ENCODE peak calls at places on chromosomes 3 and 15, in eight cellular contexts. Z is gastrocnemius medialis, I is heart left ventricle, V is mucosa of descending colon, T is cardiac fibroblast, E is astrocyte of the spinal cord, H is fibroblast of villous mesenchyme, W is fibroblast of mammary gland. Y is an unnamed sample.

GRCh38 chr3:176193032-176193698 is 1004.1 kb downstream of the TBL1XR1 start:
- DNase-seq in Z (no peak), I (no peak), V (no peak), T (no peak), E (no peak), H (peak; percentile 2), W (no peak), Y (no peak)

GRCh38 chr15:73082719-73083275 is 30.5 kb downstream of the NEO1 start:
- DNase-seq in Z (no peak), I (no peak), V (no peak), T (peak; percentile 15), E (peak; percentile 10), H (no peak), W (no peak), Y (no peak)

GRCh38 chr3:42518800-42519567 is 16.5 kb downstream of the VIPR1 start:
- DNase-seq in Z (no peak), I (no peak), V (no peak), T (no peak), E (no peak), H (no peak), W (no peak), Y (no peak)

GRCh38 chr3:25894101-25894500 is 104.2 kb downstream of the OXSM start:
- DNase-seq in Z (no peak), I (no peak), V (no peak), T (no peak), E (no peak), H (no peak), W (no peak), Y (no peak)

GRCh38 chr15:74790080-74790916 is 8.4 kb downstream of the CSK start:
- DNase-seq in Z (no peak), I (peak; percentile 91), V (peak; percentile 74), T (peak; percentile 79), E (peak; percentile 95), H (peak; percentile 77), W (peak; percentile 90), Y (peak; percentile 69)

GRCh38 chr3:150378467-150378751 is 29.7 kb upstream of the TSC22D2 start:
- DNase-seq in Z (no peak), I (no peak), V (no peak), T (no peak), E (no peak), H (no peak), W (no peak), Y (no peak)

GRCh38 chr15:25192651-25193050 is 237.9 kb downstream of the SNRPN start:
- DNase-seq in Z (no peak), I (no peak), V (no peak), T (no peak), E (no peak), H (no peak), W (no peak), Y (no peak)

GRCh38 chr3:143480306-143480852 is 360.8 kb downstream of the CHST2 start:
- DNase-seq in Z (no peak), I (no peak), V (peak; percentile 54), T (peak; percentile 21), E (peak; percentile 70), H (no peak), W (peak; percentile 84), Y (peak; percentile 21)

GRCh38 chr15:52020253-52021085 is 1.4 kb downstream of the MAPK6 start:
- DNase-seq in Z (no peak), I (no peak), V (no peak), T (peak; percentile 52), E (no peak), H (peak; percentile 55), W (peak; percentile 45), Y (peak; percentile 27)

GRCh38 chr15:57503051-57503702 is 88.5 kb upstream of the MYZAP start:
- DNase-seq in Z (no peak), I (no peak), V (no peak), T (no peak), E (no peak), H (no peak), W (peak; percentile 34), Y (no peak)

GRCh38 chr15:99703603-99704443 is 29.4 kb downstream of the LYSMD4 start:
- DNase-seq in Z (no peak), I (no peak), V (no peak), T (peak; percentile 91), E (peak; percentile 94), H (peak; percentile 93), W (peak; percentile 92), Y (peak; percentile 95)

GRCh38 chr3:190585771-190586630 is 72.1 kb downstream of the IL1RAP start:
- DNase-seq in Z (no peak), I (peak; percentile 38), V (no peak), T (peak; percentile 89), E (peak; percentile 86), H (peak; percentile 95), W (peak; percentile 98), Y (peak; percentile 93)

GRCh38 chr3:176512037-176512436 is 685.2 kb downstream of the TBL1XR1 start:
- DNase-seq in Z (no peak), I (no peak), V (no peak), T (no peak), E (no peak), H (no peak), W (no peak), Y (no peak)

GRCh38 chr15:53787349-53787748 is 27.9 kb upstream of the WDR72 start:
- DNase-seq in Z (no peak), I (no peak), V (no peak), T (no peak), E (no peak), H (no peak), W (no peak), Y (no peak)

GRCh38 chr3:165279471-165279870 is 83.3 kb upstream of the SLITRK3 start:
- DNase-seq in Z (no peak), I (no peak), V (no peak), T (no peak), E (peak; percentile 10), H (no peak), W (peak; percentile 21), Y (no peak)

GRCh38 chr3:77259701-77260100 is 219.8 kb downstream of the ROBO2 start:
- DNase-seq in Z (no peak), I (no peak), V (peak; percentile 46), T (no peak), E (no peak), H (no peak), W (no peak), Y (no peak)

GRCh38 chr3:179945569-179945968 is 91.2 kb downstream of the PEX5L start:
- DNase-seq in Z (no peak), I (no peak), V (no peak), T (no peak), E (no peak), H (no peak), W (no peak), Y (no peak)

GRCh38 chr3:179943097-179943880 is 93.4 kb downstream of the PEX5L start:
- DNase-seq in Z (no peak), I (no peak), V (no peak), T (no peak), E (no peak), H (no peak), W (no peak), Y (no peak)

DNA sequence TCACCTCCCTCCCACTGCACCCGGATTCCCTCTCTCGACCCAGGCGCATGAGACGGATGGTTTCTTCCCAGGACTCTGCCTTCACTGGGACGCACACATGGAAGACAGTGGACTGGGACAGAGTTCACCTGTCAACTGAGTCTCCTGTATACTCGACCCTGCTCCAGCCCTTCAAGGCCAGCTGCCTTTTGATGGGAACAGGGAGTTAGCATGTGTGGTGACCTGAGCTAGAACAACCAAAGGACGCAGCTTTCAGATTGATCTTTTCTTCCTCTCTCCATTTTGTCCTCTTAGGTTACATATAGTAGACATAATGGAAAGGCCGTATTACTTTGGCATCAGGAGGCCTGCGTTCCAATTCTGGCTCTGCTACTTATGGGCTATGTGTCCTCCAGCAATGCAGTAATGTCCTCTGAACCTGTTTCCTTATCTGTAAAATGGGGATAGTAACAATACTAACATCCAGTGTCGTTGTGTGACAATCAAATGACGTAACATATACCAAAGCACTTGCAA is 94.1 kb downstream of the PEX5L start:
- DNase-seq in Z (no peak), I (no peak), V (no peak), T (no peak), E (no peak), H (no peak), W (no peak), Y (no peak)
- H3K4me3 ChIP-seq in Z (no peak overlapping the region), I (no peak overlapping the region), V (no peak overlapping the region), T (peak overlapping the region; percentile 26), E (peak overlapping the region; percentile 45), H (peak overlapping the region; percentile 36), W (peak overlapping the region; percentile 32), Y (no peak overlapping the region)

GRCh38 chr3:184241447-184242296 is 7.1 kb downstream of the ALG3 start:
- DNase-seq in Z (no peak), I (no peak), V (peak; percentile 84), T (peak; percentile 64), E (peak; percentile 26), H (peak; percentile 14), W (peak; percentile 33), Y (peak; percentile 53)

GRCh38 chr3:184241141-184241446 is 7.7 kb downstream of the ALG3 start:
- DNase-seq in Z (no peak), I (no peak), V (no peak), T (no peak), E (no peak), H (no peak), W (no peak), Y (no peak)

GRCh38 chr3:184239710-184240109 is 9.1 kb downstream of the ALG3 start:
- DNase-seq in Z (no peak), I (no peak), V (no peak), T (no peak), E (no peak), H (no peak), W (no peak), Y (no peak)

GRCh38 chr3:184239221-184239620 is 9.5 kb downstream of the ALG3 start:
- DNase-seq in Z (no peak), I (no peak), V (no peak), T (no peak), E (no peak), H (no peak), W (no peak), Y (no peak)

GRCh38 chr3:184240384-184241140 is 8.2 kb downstream of the ALG3 start:
- DNase-seq in Z (no peak), I (no peak), V (no peak), T (peak; percentile 36), E (peak; percentile 37), H (peak; percentile 24), W (peak; percentile 30), Y (peak; percentile 44)
- TF ChIP-seq CTCF in Z (no peak), I (no peak), V (no peak), T (no peak), E (no peak), H (peak; percentile 15), W (peak; percentile 2), Y (no peak)

DNA sequence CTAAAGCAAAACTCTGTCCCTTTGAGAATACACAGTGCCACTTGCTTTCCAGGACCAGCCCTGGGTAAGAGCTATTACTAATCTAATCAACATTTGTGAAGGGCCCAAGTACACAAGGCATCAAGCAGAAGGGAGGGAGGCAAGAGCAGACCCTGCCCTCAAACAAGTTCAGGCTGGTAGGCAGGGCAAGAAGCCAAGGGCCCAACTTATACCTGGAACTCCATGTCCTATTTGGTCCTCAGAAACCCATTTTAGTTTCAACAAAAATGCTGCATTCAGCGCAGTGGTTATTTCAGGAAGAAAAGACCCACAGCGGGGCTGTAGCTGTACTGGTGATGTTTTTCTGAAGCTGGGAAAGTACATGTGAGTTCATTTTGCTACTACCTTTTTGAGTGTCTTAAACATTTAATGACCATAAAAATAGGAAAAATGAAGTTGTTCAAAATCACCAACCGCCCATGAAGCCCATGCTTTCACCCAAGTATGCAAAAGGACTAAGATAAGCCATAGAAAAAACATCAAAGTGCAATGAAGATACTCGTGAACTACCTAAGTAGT is 2.8 kb downstream of the RPS17 start:
- DNase-seq in Z (no peak), I (no peak), V (no peak), T (no peak), E (no peak), H (no peak), W (no peak), Y (no peak)
- H3K4me3 ChIP-seq in Z (no peak overlapping the region), I (no peak overlapping the region), V (no peak overlapping the region), T (no peak overlapping the region), E (no peak overlapping the region), H (no peak overlapping the region), W (no peak overlapping the region), Y (no peak overlapping the region)

GRCh38 chr3:185733980-185734724 is 90.7 kb downstream of the IGF2BP2 start:
- DNase-seq in Z (peak; percentile 13), I (peak; percentile 39), V (peak; percentile 57), T (peak; percentile 90), E (peak; percentile 88), H (peak; percentile 91), W (peak; percentile 90), Y (peak; percentile 91)
- TF ChIP-seq CTCF in Z (peak; percentile 57), I (peak; percentile 52), V (peak; percentile 14), T (peak; percentile 78), E (peak; percentile 70), H (peak; percentile 75), W (peak; percentile 77), Y (peak; percentile 76)